ENCODE peak calls at places on chromosomes 1 and 21, in four cellular contexts. One of them, this sample, is unnamed.

GRCh38 chr1:198619375-198620140 is 19.3 kb upstream of the PTPRC start:
- DNase-seq in GM12878: no peak
- DNase-seq in HepG2: no peak
- DNase-seq in K562: no peak
- DNase-seq in this sample: no peak

GRCh38 chr1:219798283-219799030 is 129.9 kb downstream of the SLC30A10 start:
- DNase-seq in HepG2: no peak
- DNase-seq in K562: no peak
- DNase-seq in GM12878: no peak
- DNase-seq in this sample: no peak

GRCh38 chr1:96076589-96076988 is 645.0 kb upstream of the PTBP2 start:
- DNase-seq in HepG2: no peak
- DNase-seq in GM12878: no peak
- DNase-seq in K562: no peak
- DNase-seq in this sample: no peak

GRCh38 chr21:46095106-46095719 is 2.7 kb upstream of the COL6A2 start:
- DNase-seq in GM12878: no peak
- DNase-seq in K562: no peak
- DNase-seq in HepG2: no peak
- DNase-seq in this sample: no peak

GRCh38 chr21:38817371-38818335 is 11.9 kb downstream of the ETS2 start:
- DNase-seq in GM12878: no peak
- DNase-seq in K562: no peak
- DNase-seq in HepG2: no peak
- DNase-seq in this sample: no peak

GRCh38 chr1:200749090-200749489 is 10.4 kb downstream of the CAMSAP2 start:
- DNase-seq in K562: no peak
- DNase-seq in HepG2: no peak
- DNase-seq in GM12878: no peak
- DNase-seq in this sample: no peak

GRCh38 chr1:53086504-53087070 is 24.6 kb downstream of the PODN start:
- DNase-seq in GM12878: no peak
- DNase-seq in K562: no peak
- DNase-seq in HepG2: no peak
- DNase-seq in this sample: no peak

GRCh38 chr1:67532452-67533216 is 102.4 kb upstream of the SERBP1 start:
- DNase-seq in HepG2: peak
- DNase-seq in GM12878: peak
- DNase-seq in K562: peak
- DNase-seq in this sample: peak

GRCh38 chr1:27335506-27336422 is 6.1 kb upstream of the SYTL1 start:
- DNase-seq in K562: no peak
- DNase-seq in HepG2: no peak
- DNase-seq in GM12878: no peak
- DNase-seq in this sample: no peak

GRCh38 chr1:235601087-235601486 is 48.5 kb downstream of the GNG4 start:
- DNase-seq in HepG2: no peak
- DNase-seq in GM12878: no peak
- DNase-seq in K562: peak
- DNase-seq in this sample: peak

GRCh38 chr1:47930215-47930885 is 66.8 kb downstream of the TRABD2B start:
- DNase-seq in K562: no peak
- DNase-seq in GM12878: no peak
- DNase-seq in HepG2: no peak
- DNase-seq in this sample: no peak

GRCh38 chr1:201468501-201468843 is 516 bp downstream of the PHLDA3 start:
- DNase-seq in GM12878: no peak
- DNase-seq in K562: no peak
- DNase-seq in HepG2: no peak
- DNase-seq in this sample: peak

GRCh38 chr1:210330279-210330866 is 1.7 kb downstream of the HHAT start:
- DNase-seq in GM12878: no peak
- DNase-seq in HepG2: no peak
- DNase-seq in K562: no peak
- DNase-seq in this sample: no peak

GRCh38 chr1:153348511-153349362 is at the start of gene PGLYRP4:
- DNase-seq in HepG2: no peak
- DNase-seq in GM12878: no peak
- DNase-seq in K562: no peak
- DNase-seq in this sample: no peak

GRCh38 chr1:31707711-31708110 is 3.9 kb upstream of the COL16A1 start:
- DNase-seq in K562: no peak
- DNase-seq in HepG2: no peak
- DNase-seq in GM12878: peak
- DNase-seq in this sample: no peak

GRCh38 chr1:241658081-241658793 is 6.2 kb downstream of the WDR64 start:
- DNase-seq in K562: no peak
- DNase-seq in HepG2: no peak
- DNase-seq in GM12878: no peak
- DNase-seq in this sample: no peak

DNA sequence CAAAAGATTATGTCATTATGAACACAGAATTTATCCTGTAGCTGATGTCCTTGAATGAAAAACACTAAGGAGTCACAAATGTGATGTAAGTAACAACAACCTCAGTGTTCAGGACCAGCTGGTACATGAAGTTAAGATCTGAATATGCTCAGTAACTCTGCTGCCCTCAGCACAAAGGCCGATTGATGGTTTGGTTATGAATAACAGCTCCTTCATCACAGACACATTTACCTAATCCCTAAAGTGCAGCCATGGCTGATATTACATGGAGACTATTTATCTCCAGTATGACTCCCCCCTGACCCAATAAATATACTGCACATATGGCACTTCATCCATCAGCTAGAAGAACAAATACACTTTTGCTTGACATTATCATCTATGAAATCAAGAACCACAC is 75.2 kb downstream of the PLPPR5 start:
- DNase-seq in GM12878: no peak
- DNase-seq in K562: no peak
- DNase-seq in HepG2: no peak
- DNase-seq in this sample: no peak
- TF ChIP-seq TCF7 in GM12878: no peak
- TF ChIP-seq TCF7 in K562: no peak
- TF ChIP-seq TCF7 in HepG2: no peak
- TF ChIP-seq TCF7 in this sample: no peak

GRCh38 chr1:1937549-1938275 is 18.6 kb upstream of the TMEM52 start:
- DNase-seq in GM12878: no peak
- DNase-seq in K562: no peak
- DNase-seq in HepG2: no peak
- DNase-seq in this sample: no peak
- TF ChIP-seq TCF7 in GM12878: no peak
- TF ChIP-seq TCF7 in K562: no peak
- TF ChIP-seq TCF7 in HepG2: no peak
- TF ChIP-seq TCF7 in this sample: no peak

GRCh38 chr1:37175666-37176215 is 141.4 kb upstream of the GRIK3 start:
- DNase-seq in GM12878: no peak
- DNase-seq in HepG2: no peak
- DNase-seq in K562: no peak
- DNase-seq in this sample: no peak

GRCh38 chr1:37174876-37175275 is 140.6 kb upstream of the GRIK3 start:
- DNase-seq in K562: no peak
- DNase-seq in GM12878: no peak
- DNase-seq in HepG2: no peak
- DNase-seq in this sample: no peak

GRCh38 chr1:37171651-37172050 is 137.3 kb upstream of the GRIK3 start:
- DNase-seq in K562: no peak
- DNase-seq in HepG2: no peak
- DNase-seq in GM12878: no peak
- DNase-seq in this sample: no peak

GRCh38 chr1:37176269-37176668 is 142.0 kb upstream of the GRIK3 start:
- DNase-seq in K562: no peak
- DNase-seq in GM12878: no peak
- DNase-seq in HepG2: no peak
- DNase-seq in this sample: no peak

GRCh38 chr1:37177230-37177864 is 143.0 kb upstream of the GRIK3 start:
- DNase-seq in K562: peak
- DNase-seq in HepG2: peak
- DNase-seq in GM12878: no peak
- DNase-seq in this sample: peak
- TF ChIP-seq TCF7 in K562: no peak
- TF ChIP-seq TCF7 in HepG2: no peak
- TF ChIP-seq TCF7 in GM12878: no peak
- TF ChIP-seq TCF7 in this sample: no peak

GRCh38 chr21:43334214-43334958 is 92.5 kb downstream of the SIK1 start:
- DNase-seq in GM12878: no peak
- DNase-seq in HepG2: no peak
- DNase-seq in K562: no peak
- DNase-seq in this sample: no peak
- TF ChIP-seq TCF7 in GM12878: no peak
- TF ChIP-seq TCF7 in HepG2: no peak
- TF ChIP-seq TCF7 in K562: no peak
- TF ChIP-seq TCF7 in this sample: no peak

GRCh38 chr1:85621430-85621829 is 40.9 kb downstream of the CCN1 start:
- DNase-seq in GM12878: no peak
- DNase-seq in K562: no peak
- DNase-seq in HepG2: no peak
- DNase-seq in this sample: no peak
- TF ChIP-seq TCF7 in GM12878: no peak
- TF ChIP-seq TCF7 in K562: no peak
- TF ChIP-seq TCF7 in HepG2: no peak
- TF ChIP-seq TCF7 in this sample: no peak

DNA sequence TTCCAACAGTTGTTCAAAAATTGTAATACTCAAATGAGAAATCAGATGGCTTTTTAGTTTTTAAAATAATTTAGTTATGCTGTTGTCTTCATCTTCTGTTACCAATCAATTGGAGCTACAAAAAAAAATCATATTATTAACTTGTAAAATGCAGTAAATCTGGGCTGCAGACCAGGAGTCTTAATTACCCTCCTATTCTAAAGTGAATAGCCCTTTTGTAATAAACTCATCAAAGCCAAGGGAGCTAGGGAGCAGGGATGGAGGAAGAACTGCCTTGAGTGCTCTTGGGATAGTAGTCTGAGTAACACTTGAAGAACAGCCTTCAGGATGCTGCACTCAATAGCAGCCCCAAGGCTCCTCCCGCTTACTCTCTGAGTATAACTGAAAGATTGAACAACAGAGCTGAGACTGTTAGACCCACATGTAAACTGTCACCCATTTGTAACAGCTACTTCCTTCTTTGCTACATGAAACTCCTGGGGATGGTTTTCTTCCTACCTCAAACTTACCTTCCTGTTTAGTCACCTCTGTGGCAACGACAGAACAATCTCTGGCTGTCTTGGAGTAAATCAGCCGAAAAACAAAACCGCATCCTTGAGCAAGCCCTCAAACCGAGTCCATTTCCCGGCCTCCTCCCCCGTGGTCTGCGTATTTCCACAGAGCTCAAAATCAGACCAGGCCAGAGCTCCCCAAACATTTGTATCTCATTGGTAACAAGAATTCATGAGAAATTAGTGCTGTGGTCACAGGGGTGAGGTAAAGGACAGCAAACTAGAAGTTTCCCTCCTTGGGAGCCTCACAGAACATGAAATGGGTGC is 55.9 kb downstream of the CD58 start:
- DNase-seq in GM12878: peak
- DNase-seq in K562: no peak
- DNase-seq in HepG2: no peak
- DNase-seq in this sample: no peak
- TF ChIP-seq TCF7 in GM12878: no peak
- TF ChIP-seq TCF7 in K562: no peak
- TF ChIP-seq TCF7 in HepG2: no peak
- TF ChIP-seq TCF7 in this sample: no peak

GRCh38 chr1:119366424-119366823 is 2.2 kb upstream of the HAO2 start:
- DNase-seq in HepG2: no peak
- DNase-seq in GM12878: no peak
- DNase-seq in K562: no peak
- DNase-seq in this sample: no peak

GRCh38 chr1:119361611-119362010 is 7.0 kb upstream of the HAO2 start:
- DNase-seq in GM12878: no peak
- DNase-seq in K562: no peak
- DNase-seq in HepG2: no peak
- DNase-seq in this sample: no peak

GRCh38 chr1:119363162-119363561 is 5.4 kb upstream of the HAO2 start:
- DNase-seq in GM12878: no peak
- DNase-seq in K562: no peak
- DNase-seq in HepG2: no peak
- DNase-seq in this sample: no peak

GRCh38 chr1:119367332-119368124 is 1.1 kb upstream of the HAO2 start:
- DNase-seq in GM12878: no peak
- DNase-seq in HepG2: peak
- DNase-seq in K562: peak
- DNase-seq in this sample: no peak

DNA sequence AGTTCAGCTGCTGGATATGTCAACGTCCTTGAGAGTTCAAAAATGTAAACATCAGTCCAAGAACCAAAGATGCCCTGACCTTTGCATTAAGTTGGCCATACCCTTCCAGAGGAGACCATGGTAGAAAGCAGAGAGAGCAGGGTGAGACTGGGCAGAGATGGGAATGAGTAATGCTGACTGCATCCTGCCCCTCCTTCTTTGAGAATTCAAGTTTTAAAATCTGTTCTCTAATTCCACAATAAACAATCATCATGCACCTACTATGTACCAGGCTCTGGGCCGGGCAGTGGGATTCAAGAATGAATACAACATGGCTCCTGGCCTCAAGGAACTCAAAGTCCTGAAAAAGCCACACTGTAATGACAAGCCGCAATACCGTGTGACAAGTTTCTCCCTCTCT is 3.9 kb upstream of the HAO2 start:
- DNase-seq in GM12878: no peak
- DNase-seq in K562: no peak
- DNase-seq in HepG2: no peak
- DNase-seq in this sample: no peak
- TF ChIP-seq TCF7 in GM12878: no peak
- TF ChIP-seq TCF7 in K562: no peak
- TF ChIP-seq TCF7 in HepG2: no peak
- TF ChIP-seq TCF7 in this sample: no peak

This sample was measured in WTC11.